ENCODE peak calls at places on chromosomes 2 and 18, in five cellular contexts. One of them, this sample, is unnamed.

GRCh38 chr2:201254331-201254730 is 6.0 kb upstream of the CASP8 start:
- DNase-seq in GM12878: no peak
- DNase-seq in HCT116: no peak
- DNase-seq in K562: no peak
- DNase-seq in HepG2: peak
- DNase-seq in this sample: no peak

GRCh38 chr2:127763776-127764175 is 47.2 kb downstream of the WDR33 start:
- DNase-seq in GM12878: no peak
- DNase-seq in HCT116: no peak
- DNase-seq in K562: no peak
- DNase-seq in HepG2: peak
- DNase-seq in this sample: no peak

GRCh38 chr2:239598011-239598731 is 197.4 kb upstream of the HDAC4 start:
- DNase-seq in GM12878: no peak
- DNase-seq in HCT116: no peak
- DNase-seq in K562: no peak
- DNase-seq in HepG2: no peak
- DNase-seq in this sample: no peak

GRCh38 chr2:75464348-75464946 is 96.3 kb downstream of the EVA1A start:
- DNase-seq in GM12878: no peak
- DNase-seq in HCT116: peak
- DNase-seq in K562: peak
- DNase-seq in HepG2: peak
- DNase-seq in this sample: peak

GRCh38 chr18:46412831-46413371 is 244.1 kb downstream of the LOXHD1 start:
- DNase-seq in GM12878: no peak
- DNase-seq in HCT116: no peak
- DNase-seq in K562: no peak
- DNase-seq in HepG2: no peak
- DNase-seq in this sample: no peak

GRCh38 chr18:43893001-43893637 is 615.8 kb upstream of the SYT4 start:
- DNase-seq in GM12878: no peak
- DNase-seq in HCT116: no peak
- DNase-seq in K562: no peak
- DNase-seq in HepG2: no peak
- DNase-seq in this sample: no peak

GRCh38 chr2:98258906-98259305 is 87.3 kb upstream of the CNGA3 start:
- DNase-seq in GM12878: no peak
- DNase-seq in HCT116: no peak
- DNase-seq in K562: no peak
- DNase-seq in HepG2: no peak
- DNase-seq in this sample: no peak

GRCh38 chr2:218569661-218570500 is 1.2 kb downstream of the CNOT9 start:
- DNase-seq in GM12878: no peak
- DNase-seq in HCT116: no peak
- DNase-seq in K562: peak
- DNase-seq in HepG2: peak
- DNase-seq in this sample: peak

GRCh38 chr2:26033270-26033768 is 565 bp upstream of the RAB10 start:
- DNase-seq in GM12878: no peak
- DNase-seq in HCT116: peak
- DNase-seq in K562: peak
- DNase-seq in HepG2: peak
- DNase-seq in this sample: no peak

GRCh38 chr2:47339745-47340541 is 63.0 kb upstream of the MSH2 start:
- DNase-seq in GM12878: no peak
- DNase-seq in HCT116: peak
- DNase-seq in K562: no peak
- DNase-seq in HepG2: peak
- DNase-seq in this sample: no peak

GRCh38 chr2:49416252-49416651 is 261.9 kb upstream of the FSHR start:
- DNase-seq in GM12878: no peak
- DNase-seq in HCT116: no peak
- DNase-seq in K562: no peak
- DNase-seq in HepG2: no peak
- DNase-seq in this sample: no peak

GRCh38 chr18:47560693-47561092 is 309.2 kb upstream of the SKOR2 start:
- DNase-seq in GM12878: no peak
- DNase-seq in HCT116: no peak
- DNase-seq in K562: no peak
- DNase-seq in HepG2: no peak
- DNase-seq in this sample: no peak

GRCh38 chr18:3328522-3328921 is 66.6 kb downstream of the MYL12B start:
- DNase-seq in GM12878: no peak
- DNase-seq in HCT116: no peak
- DNase-seq in K562: no peak
- DNase-seq in HepG2: no peak
- DNase-seq in this sample: no peak

GRCh38 chr2:101147971-101148370 is 3.2 kb downstream of the TBC1D8 start:
- DNase-seq in GM12878: no peak
- DNase-seq in HCT116: no peak
- DNase-seq in K562: no peak
- DNase-seq in HepG2: no peak
- DNase-seq in this sample: no peak

GRCh38 chr2:230821261-230821990 is 43.3 kb upstream of the ITM2C start:
- DNase-seq in GM12878: no peak
- DNase-seq in HCT116: no peak
- DNase-seq in K562: no peak
- DNase-seq in HepG2: no peak
- DNase-seq in this sample: no peak

GRCh38 chr2:107305966-107306365 is 420.0 kb upstream of the ST6GAL2 start:
- DNase-seq in GM12878: no peak
- DNase-seq in HCT116: no peak
- DNase-seq in K562: no peak
- DNase-seq in HepG2: no peak
- DNase-seq in this sample: no peak

GRCh38 chr2:69113627-69114026 is 100.6 kb downstream of the ANTXR1 start:
- DNase-seq in GM12878: no peak
- DNase-seq in HCT116: no peak
- DNase-seq in K562: no peak
- DNase-seq in HepG2: no peak
- DNase-seq in this sample: no peak

GRCh38 chr2:223108376-223109100 is 56.5 kb downstream of the KCNE4 start:
- DNase-seq in GM12878: no peak
- DNase-seq in HCT116: no peak
- DNase-seq in K562: no peak
- DNase-seq in HepG2: no peak
- DNase-seq in this sample: no peak

GRCh38 chr2:18342901-18343300 is 217.6 kb downstream of the RDH14 start:
- DNase-seq in GM12878: no peak
- DNase-seq in HCT116: no peak
- DNase-seq in K562: no peak
- DNase-seq in HepG2: no peak
- DNase-seq in this sample: no peak

GRCh38 chr18:37564796-37565137 is 831 bp downstream of the CELF4 start:
- DNase-seq in GM12878: no peak
- DNase-seq in HCT116: no peak
- DNase-seq in K562: peak
- DNase-seq in HepG2: no peak
- DNase-seq in this sample: peak

GRCh38 chr2:20540587-20541304 is 93.9 kb downstream of the RHOB start:
- DNase-seq in GM12878: no peak
- DNase-seq in HCT116: no peak
- DNase-seq in K562: no peak
- DNase-seq in HepG2: no peak
- DNase-seq in this sample: no peak

GRCh38 chr2:127154985-127155650 is 48.2 kb upstream of the BIN1 start:
- DNase-seq in GM12878: no peak
- DNase-seq in HCT116: no peak
- DNase-seq in K562: no peak
- DNase-seq in HepG2: no peak
- DNase-seq in this sample: no peak

GRCh38 chr2:195660265-195660890 is 3.4 kb downstream of the SLC39A10 start:
- DNase-seq in GM12878: no peak
- DNase-seq in HCT116: no peak
- DNase-seq in K562: peak
- DNase-seq in HepG2: peak
- DNase-seq in this sample: peak

GRCh38 chr2:108878276-108878675 is 91.7 kb downstream of the CCDC138 start:
- DNase-seq in GM12878: no peak
- DNase-seq in HCT116: no peak
- DNase-seq in K562: no peak
- DNase-seq in HepG2: no peak
- DNase-seq in this sample: no peak

GRCh38 chr2:62304429-62305417 is 108.8 kb downstream of the B3GNT2 start:
- DNase-seq in GM12878: peak
- DNase-seq in HCT116: peak
- DNase-seq in K562: peak
- DNase-seq in HepG2: peak
- DNase-seq in this sample: peak

GRCh38 chr18:56987236-56987635 is 159.7 kb upstream of the BOD1L2 start:
- DNase-seq in GM12878: no peak
- DNase-seq in HCT116: no peak
- DNase-seq in K562: no peak
- DNase-seq in HepG2: no peak
- DNase-seq in this sample: no peak

GRCh38 chr2:38690499-38691420 is 24.8 kb downstream of the GALM start:
- DNase-seq in GM12878: no peak
- DNase-seq in HCT116: peak
- DNase-seq in K562: peak
- DNase-seq in HepG2: peak
- DNase-seq in this sample: peak

GRCh38 chr2:239389414-239390329 is 11.1 kb downstream of the HDAC4 start:
- DNase-seq in GM12878: no peak
- DNase-seq in HCT116: no peak
- DNase-seq in K562: no peak
- DNase-seq in HepG2: no peak
- DNase-seq in this sample: no peak

GRCh38 chr2:18436408-18437077 is 123.9 kb downstream of the RDH14 start:
- DNase-seq in GM12878: no peak
- DNase-seq in HCT116: no peak
- DNase-seq in K562: no peak
- DNase-seq in HepG2: no peak
- DNase-seq in this sample: no peak

GRCh38 chr2:206443735-206444527 is 599 bp downstream of the ADAM23 start:
- DNase-seq in GM12878: no peak
- DNase-seq in HCT116: no peak
- DNase-seq in K562: no peak
- DNase-seq in HepG2: no peak
- DNase-seq in this sample: peak

GRCh38 chr2:105385703-105386540 is 12.9 kb downstream of the FHL2 start:
- DNase-seq in GM12878: no peak
- DNase-seq in HCT116: no peak
- DNase-seq in K562: no peak
- DNase-seq in HepG2: peak
- DNase-seq in this sample: no peak

GRCh38 chr2:25988134-25988533 is 5.8 kb upstream of the KIF3C start:
- DNase-seq in GM12878: no peak
- DNase-seq in HCT116: no peak
- DNase-seq in K562: no peak
- DNase-seq in HepG2: no peak
- DNase-seq in this sample: no peak

GRCh38 chr2:205868054-205868453 is 185.8 kb downstream of the NRP2 start:
- DNase-seq in GM12878: no peak
- DNase-seq in HCT116: no peak
- DNase-seq in K562: no peak
- DNase-seq in HepG2: no peak
- DNase-seq in this sample: no peak

GRCh38 chr2:176078440-176079284 is 5.1 kb downstream of the EVX2 start:
- DNase-seq in GM12878: no peak
- DNase-seq in HCT116: no peak
- DNase-seq in K562: no peak
- DNase-seq in HepG2: no peak
- DNase-seq in this sample: no peak

GRCh38 chr2:231413921-231414476 is 18.5 kb downstream of the B3GNT7 start:
- DNase-seq in GM12878: no peak
- DNase-seq in HCT116: no peak
- DNase-seq in K562: no peak
- DNase-seq in HepG2: peak
- DNase-seq in this sample: no peak

GRCh38 chr2:148554459-148555247 is 89.9 kb upstream of the EPC2 start:
- DNase-seq in GM12878: no peak
- DNase-seq in HCT116: no peak
- DNase-seq in K562: no peak
- DNase-seq in HepG2: no peak
- DNase-seq in this sample: no peak

GRCh38 chr2:146351689-146352088 is 1493.1 kb upstream of the ACVR2A start:
- DNase-seq in GM12878: no peak
- DNase-seq in HCT116: no peak
- DNase-seq in K562: no peak
- DNase-seq in HepG2: no peak
- DNase-seq in this sample: no peak

GRCh38 chr2:241088376-241088775 is 13.7 kb downstream of the MTERF4 start:
- DNase-seq in GM12878: no peak
- DNase-seq in HCT116: no peak
- DNase-seq in K562: no peak
- DNase-seq in HepG2: no peak
- DNase-seq in this sample: no peak
- H3K4me2 ChIP-seq in GM12878: peak
- H3K4me2 ChIP-seq in HCT116: no peak
- H3K4me2 ChIP-seq in K562: no peak
- H3K4me2 ChIP-seq in HepG2: no peak
- H3K4me2 ChIP-seq in this sample: no peak

GRCh38 chr2:210287301-210287700 is 27.7 kb downstream of the MYL1 start:
- DNase-seq in GM12878: no peak
- DNase-seq in HCT116: no peak
- DNase-seq in K562: no peak
- DNase-seq in HepG2: no peak
- DNase-seq in this sample: no peak
- TF ChIP-seq ZBTB33 in GM12878: no peak
- TF ChIP-seq ZBTB33 in HCT116: no peak
- TF ChIP-seq ZBTB33 in K562: no peak
- TF ChIP-seq ZBTB33 in HepG2: no peak
- TF ChIP-seq ZBTB33 in this sample: no peak

GRCh38 chr2:235605999-235606715 is 112.3 kb downstream of the AGAP1 start:
- DNase-seq in GM12878: no peak
- DNase-seq in HCT116: no peak
- DNase-seq in K562: no peak
- DNase-seq in HepG2: no peak
- DNase-seq in this sample: peak
- H3K4me2 ChIP-seq in GM12878: no peak
- H3K4me2 ChIP-seq in HCT116: no peak
- H3K4me2 ChIP-seq in K562: no peak
- H3K4me2 ChIP-seq in HepG2: no peak
- H3K4me2 ChIP-seq in this sample: peak

DNA sequence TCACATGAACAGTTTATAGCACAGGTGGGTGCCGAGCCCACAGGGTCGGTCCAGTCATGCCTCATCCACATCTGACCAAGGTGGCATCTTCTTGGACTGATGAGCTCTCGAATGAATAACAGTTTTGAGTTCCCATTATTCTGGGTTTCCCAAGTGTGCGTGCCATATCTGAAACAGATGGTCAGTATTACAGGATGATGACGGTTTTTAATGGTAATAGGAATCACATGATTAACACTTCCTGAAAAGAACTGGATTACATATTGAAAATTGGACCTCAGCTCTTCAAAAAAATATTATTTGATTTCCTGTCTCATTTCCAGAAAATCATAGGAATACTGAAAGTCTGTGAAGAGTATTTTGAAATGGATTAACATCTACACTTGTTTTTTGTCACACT is 22.2 kb upstream of the NAB1 start:
- DNase-seq in GM12878: no peak
- DNase-seq in HCT116: no peak
- DNase-seq in K562: no peak
- DNase-seq in HepG2: no peak
- DNase-seq in this sample: no peak
- TF ChIP-seq ZBTB33 in GM12878: no peak
- TF ChIP-seq ZBTB33 in HCT116: no peak
- TF ChIP-seq ZBTB33 in K562: no peak
- TF ChIP-seq ZBTB33 in HepG2: no peak
- TF ChIP-seq ZBTB33 in this sample: no peak